ENCODE peak calls at places on chromosomes 11 and 22, in five cellular contexts. C, T, L, E and U are unnamed samples.
A peak's percentile ranks its signal among the peaks of the same experiment; 100 is the strongest.

GRCh38 chr11:122559734-122560382 is 95.7 kb upstream of the UBASH3B start:
- DNase-seq in C (peak; percentile 83), T (peak; percentile 26), L (peak; percentile 23), E (peak; percentile 96), U (no peak)

GRCh38 chr11:134362192-134362901 is 30.6 kb downstream of the GLB1L2 start:
- DNase-seq in C (no peak), T (no peak), L (no peak), E (no peak), U (no peak)

GRCh38 chr11:99368579-99368978 is 347.8 kb downstream of the CNTN5 start:
- DNase-seq in C (no peak), T (no peak), L (no peak), E (no peak), U (no peak)

GRCh38 chr22:39308614-39309363 is 10.6 kb downstream of the RPL3 start:
- DNase-seq in C (peak; percentile 92), T (peak; percentile 65), L (no peak), E (no peak), U (no peak)

GRCh38 chr11:15793032-15793996 is 563.0 kb downstream of the SOX6 start:
- DNase-seq in C (no peak), T (no peak), L (no peak), E (no peak), U (no peak)

GRCh38 chr22:20582520-20583361 is 75.3 kb downstream of the MED15 start:
- DNase-seq in C (no peak), T (no peak), L (no peak), E (no peak), U (no peak)

GRCh38 chr22:23424031-23424430 is 156.1 kb downstream of the IGLL1 start:
- DNase-seq in C (no peak), T (no peak), L (no peak), E (no peak), U (no peak)

GRCh38 chr11:112837162-112837826 is 123.9 kb upstream of the NCAM1 start:
- DNase-seq in C (peak; percentile 6), T (no peak), L (no peak), E (no peak), U (peak; percentile 33)

GRCh38 chr11:40597546-40598113 is 861.8 kb downstream of the LRRC4C start:
- DNase-seq in C (no peak), T (no peak), L (no peak), E (no peak), U (no peak)

GRCh38 chr11:57499413-57499982 is 16.0 kb downstream of the SLC43A1 start:
- DNase-seq in C (peak; percentile 61), T (peak; percentile 96), L (peak; percentile 95), E (peak; percentile 98), U (peak; percentile 100)

GRCh38 chr11:79264284-79264683 is 176.5 kb downstream of the TENM4 start:
- DNase-seq in C (no peak), T (no peak), L (peak; percentile 30), E (no peak), U (no peak)

GRCh38 chr11:34480339-34480738 is 33.3 kb downstream of the ELF5 start:
- DNase-seq in C (no peak), T (no peak), L (no peak), E (no peak), U (no peak)

GRCh38 chr11:43360361-43361032 is 1.8 kb downstream of the TTC17 start:
- DNase-seq in C (no peak), T (peak; percentile 58), L (no peak), E (no peak), U (no peak)

GRCh38 chr11:6233984-6234313 is 487 bp downstream of the FHIP1B start:
- DNase-seq in C (no peak), T (peak; percentile 44), L (no peak), E (no peak), U (no peak)

GRCh38 chr22:38872831-38873248 is 824 bp upstream of the CBX6 start:
- DNase-seq in C (no peak), T (peak; percentile 70), L (no peak), E (peak; percentile 79), U (peak; percentile 75)

GRCh38 chr11:6812391-6813005 is 13.0 kb upstream of the OR6A2 start:
- DNase-seq in C (peak; percentile 15), T (peak; percentile 59), L (peak; percentile 44), E (no peak), U (peak; percentile 57)

GRCh38 chr11:11427185-11427944 is 74.3 kb upstream of the CSNK2A3 start:
- DNase-seq in C (no peak), T (no peak), L (no peak), E (no peak), U (no peak)

GRCh38 chr11:128061321-128061871 is 526.0 kb downstream of the ETS1 start:
- DNase-seq in C (no peak), T (no peak), L (no peak), E (no peak), U (no peak)

GRCh38 chr22:17984114-17984513 is 40.2 kb downstream of the MICAL3 start:
- DNase-seq in C (no peak), T (no peak), L (no peak), E (no peak), U (no peak)

GRCh38 chr22:40487663-40488249 is 117.4 kb downstream of the SGSM3 start:
- DNase-seq in C (no peak), T (no peak), L (no peak), E (no peak), U (peak; percentile 31)

GRCh38 chr22:49101873-49102272 is 725.8 kb downstream of the BRD1 start:
- DNase-seq in C (no peak), T (no peak), L (no peak), E (no peak), U (no peak)

GRCh38 chr11:9972917-9973504 is 309.1 kb downstream of the SWAP70 start:
- DNase-seq in C (peak; percentile 16), T (peak; percentile 61), L (no peak), E (no peak), U (peak; percentile 67)

GRCh38 chr11:11265994-11266606 is 87.0 kb downstream of the CSNK2A3 start:
- DNase-seq in C (peak; percentile 16), T (peak; percentile 64), L (peak; percentile 46), E (peak; percentile 94), U (peak; percentile 62)

GRCh38 chr11:91922846-91923245 is 301.8 kb upstream of the FAT3 start:
- DNase-seq in C (no peak), T (no peak), L (no peak), E (no peak), U (peak; percentile 61)

GRCh38 chr11:126634963-126635362 is 279.5 kb downstream of the ST3GAL4 start:
- DNase-seq in C (no peak), T (no peak), L (no peak), E (no peak), U (no peak)

GRCh38 chr22:26981111-26981510 is 323.7 kb downstream of the MIAT start:
- DNase-seq in C (no peak), T (no peak), L (no peak), E (no peak), U (no peak)

GRCh38 chr22:50547231-50547851 is 1.6 kb downstream of the KLHDC7B start:
- DNase-seq in C (no peak), T (no peak), L (no peak), E (no peak), U (peak; percentile 42)

GRCh38 chr22:35230839-35231584 is 26.3 kb upstream of the HMGXB4 start:
- DNase-seq in C (peak; percentile 50), T (peak; percentile 81), L (no peak), E (no peak), U (peak; percentile 7)

GRCh38 chr11:129652828-129653227 is 162.8 kb upstream of the TMEM45B start:
- DNase-seq in C (no peak), T (no peak), L (no peak), E (no peak), U (no peak)

GRCh38 chr11:35272391-35272821 is 133.4 kb downstream of the CD44 start:
- DNase-seq in C (no peak), T (no peak), L (no peak), E (no peak), U (no peak)

GRCh38 chr11:36363361-36364272 is 67.5 kb downstream of the PRR5L start:
- DNase-seq in C (no peak), T (no peak), L (no peak), E (peak; percentile 47), U (no peak)

GRCh38 chr11:43486141-43486540 is 127.4 kb downstream of the TTC17 start:
- DNase-seq in C (no peak), T (peak; percentile 7), L (no peak), E (no peak), U (no peak)

GRCh38 chr11:131473510-131473909 is 103.1 kb downstream of the NTM start:
- DNase-seq in C (no peak), T (no peak), L (no peak), E (no peak), U (no peak)

GRCh38 chr11:131478341-131478740 is 107.9 kb downstream of the NTM start:
- DNase-seq in C (no peak), T (no peak), L (no peak), E (no peak), U (no peak)

GRCh38 chr11:131471976-131472375 is 101.6 kb downstream of the NTM start:
- DNase-seq in C (no peak), T (no peak), L (no peak), E (no peak), U (no peak)

GRCh38 chr11:131474947-131475346 is 104.5 kb downstream of the NTM start:
- DNase-seq in C (no peak), T (no peak), L (no peak), E (no peak), U (no peak)

DNA sequence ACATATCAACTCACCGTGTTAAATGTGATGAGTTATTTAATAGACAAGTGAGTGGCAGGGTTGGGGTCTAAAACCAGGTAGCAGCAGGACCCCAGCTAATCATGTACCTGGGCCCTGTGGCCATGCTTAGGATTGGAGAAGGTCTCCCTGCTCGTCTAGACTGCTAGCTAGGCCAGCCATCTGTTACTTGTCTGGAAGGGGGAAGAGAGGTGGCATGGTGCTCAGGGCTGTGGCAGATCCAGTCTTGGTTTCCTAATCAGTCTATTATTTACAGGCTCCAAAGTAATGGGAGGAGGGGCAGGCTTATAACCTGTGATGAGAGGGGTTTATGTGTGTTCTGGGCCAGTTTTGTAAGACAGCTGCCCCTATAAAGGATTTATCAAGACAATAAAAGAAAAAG is 105.9 kb downstream of the NTM start:
- DNase-seq in C (no peak), T (no peak), L (no peak), E (no peak), U (no peak)
- TF ChIP-seq YY1 in C (no peak), T (no peak), L (no peak), E (no peak), U (no peak)

GRCh38 chr11:120089036-120090001 is 48.6 kb downstream of the TRIM29 start:
- DNase-seq in C (no peak), T (no peak), L (no peak), E (no peak), U (no peak)
- H3K27me3 ChIP-seq in C (no peaks in the 10 kb centered on the region), T (no peaks in the 10 kb centered on the region), L (peaks cover 5% of the 10 kb centered on the region), E (no peaks in the 10 kb centered on the region), U (no peaks in the 10 kb centered on the region)

GRCh38 chr11:76151561-76152085 is 54.7 kb downstream of the WNT11 start:
- DNase-seq in C (no peak), T (no peak), L (no peak), E (no peak), U (no peak)
- TF ChIP-seq YY1 in C (no peak), T (no peak), L (no peak), E (no peak), U (no peak)

GRCh38 chr22:30824096-30824495 is 129.4 kb downstream of the OSBP2 start:
- DNase-seq in C (no peak), T (no peak), L (no peak), E (peak; percentile 38), U (no peak)
- H3K27me3 ChIP-seq in C (no peaks in the 10 kb centered on the region), T (peaks cover 31% of the 10 kb centered on the region), L (peaks cover 48% of the 10 kb centered on the region), E (peaks cover 2% of the 10 kb centered on the region), U (no peaks in the 10 kb centered on the region)